ENCODE peak calls at places on chromosomes 7 and 10, in eight cellular contexts. H, M, K, B, I, X, A and C are unnamed samples.

GRCh38 chr10:707456-707855 is 18.0 kb upstream of the DIP2C start:
- DNase-seq in H (no peak), A (no peak), I (no peak), X (no peak), M (no peak), K (no peak), B (no peak), C (no peak)

GRCh38 chr10:4190876-4191275 is 405.9 kb upstream of the KLF6 start:
- DNase-seq in K (no peak), H (no peak), I (no peak), M (no peak), B (no peak), A (no peak), X (no peak), C (no peak)

GRCh38 chr7:150337659-150338081 is 3.8 kb downstream of the RARRES2 start:
- DNase-seq in K (no peak), A (no peak), I (no peak), X (no peak), H (no peak), B (no peak), M (no peak), C (no peak)

GRCh38 chr10:75049316-75050285 is 61.9 kb upstream of the SAMD8 start:
- DNase-seq in H (no peak), X (no peak), A (no peak), I (no peak), K (no peak), B (no peak), M (no peak), C (no peak)

GRCh38 chr7:67413670-67414069 is 417.0 kb downstream of the TYW1 start:
- DNase-seq in K (no peak), B (no peak), I (no peak), H (no peak), M (no peak), X (no peak), A (no peak), C (no peak)

GRCh38 chr7:43492906-43493305 is 90.0 kb upstream of the STK17A start:
- DNase-seq in B (no peak), A (no peak), M (no peak), X (no peak), K (no peak), H (no peak), I (no peak), C (no peak)

GRCh38 chr10:88831709-88832108 is 19.9 kb downstream of the ANKRD22 start:
- DNase-seq in M (no peak), H (no peak), I (no peak), B (no peak), A (no peak), K (peak; percentile 41), X (no peak), C (no peak)

GRCh38 chr7:151745090-151745638 is 131.8 kb downstream of the PRKAG2 start:
- DNase-seq in H (no peak), A (peak; percentile 31), X (peak; percentile 73), K (no peak), B (peak; percentile 87), I (no peak), M (no peak), C (peak; percentile 80)

GRCh38 chr7:25578991-25579687 is 350.9 kb upstream of the NPVF start:
- DNase-seq in H (no peak), M (no peak), B (no peak), A (no peak), K (no peak), I (no peak), X (no peak), C (no peak)

GRCh38 chr10:58957517-58957916 is 218.9 kb upstream of the PHYHIPL start:
- DNase-seq in H (no peak), I (no peak), B (no peak), X (no peak), A (no peak), M (no peak), K (no peak), C (no peak)

GRCh38 chr7:144517762-144518161 is 114.3 kb upstream of the NOBOX start:
- DNase-seq in B (no peak), A (no peak), X (no peak), K (no peak), M (no peak), I (no peak), H (no peak), C (no peak)

GRCh38 chr7:5701085-5701914 is 80.2 kb downstream of the RNF216 start:
- DNase-seq in X (no peak), M (no peak), H (no peak), I (no peak), B (no peak), K (no peak), A (no peak), C (no peak)

GRCh38 chr10:132392811-132393694 is 3.9 kb upstream of the PWWP2B start:
- DNase-seq in H (no peak), K (no peak), A (no peak), B (no peak), X (peak; percentile 7), I (peak; percentile 57), M (no peak), C (peak; percentile 79)

GRCh38 chr7:139487366-139488080 is 4.0 kb upstream of the KLRG2 start:
- DNase-seq in M (no peak), A (no peak), K (no peak), B (no peak), H (no peak), X (no peak), I (no peak), C (no peak)

GRCh38 chr7:33730958-33731357 is 174.4 kb upstream of the BMPER start:
- DNase-seq in A (no peak), X (no peak), I (no peak), B (no peak), M (no peak), H (no peak), K (no peak), C (no peak)
- TF ChIP-seq CTCF in A (no peak), X (no peak), I (no peak), B (no peak), M (no peak), H (no peak), K (no peak), C (no peak)

DNA sequence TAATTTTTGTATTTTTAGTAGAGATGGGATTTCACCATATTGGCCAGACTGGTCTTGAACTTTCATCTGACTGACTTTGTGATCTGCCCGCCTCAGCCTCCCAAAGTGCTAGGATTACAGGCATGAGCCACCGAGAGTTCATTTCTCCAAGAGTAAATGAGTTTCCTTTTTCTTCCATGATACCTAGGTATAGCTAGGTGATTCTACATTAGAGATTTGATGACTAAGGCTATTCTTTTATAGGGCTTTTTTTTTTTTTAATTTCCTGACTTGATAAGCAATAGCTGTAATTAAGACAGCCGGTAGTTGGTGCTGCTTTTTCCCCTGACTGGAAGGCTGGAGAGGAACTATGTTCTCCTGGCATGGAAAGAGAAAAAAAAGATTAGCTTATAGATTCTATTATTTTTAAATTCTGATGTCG is 3.3 kb downstream of the PTPN12 start:
- DNase-seq in K (no peak), I (no peak), H (no peak), A (no peak), B (no peak), X (no peak), M (no peak), C (no peak)
- TF ChIP-seq CTCF in K (no peak), I (no peak), H (no peak), A (no peak), B (no peak), X (no peak), M (no peak), C (no peak)

GRCh38 chr10:62681211-62681940 is 123.1 kb upstream of the ADO start:
- DNase-seq in K (peak; percentile 39), I (no peak), A (no peak), B (no peak), H (no peak), X (no peak), M (no peak), C (no peak)
- TF ChIP-seq CTCF in K (no peak), I (no peak), A (no peak), B (no peak), H (no peak), X (peak; percentile 34), M (no peak), C (no peak)

GRCh38 chr7:96596120-96596826 is 113.4 kb downstream of the SEM1 start:
- DNase-seq in I (no peak), B (no peak), M (no peak), H (no peak), X (no peak), K (no peak), A (no peak), C (no peak)
- TF ChIP-seq CTCF in I (no peak), B (no peak), M (peak; percentile 28), H (no peak), X (peak; percentile 28), K (no peak), A (no peak), C (peak; percentile 28)

DNA sequence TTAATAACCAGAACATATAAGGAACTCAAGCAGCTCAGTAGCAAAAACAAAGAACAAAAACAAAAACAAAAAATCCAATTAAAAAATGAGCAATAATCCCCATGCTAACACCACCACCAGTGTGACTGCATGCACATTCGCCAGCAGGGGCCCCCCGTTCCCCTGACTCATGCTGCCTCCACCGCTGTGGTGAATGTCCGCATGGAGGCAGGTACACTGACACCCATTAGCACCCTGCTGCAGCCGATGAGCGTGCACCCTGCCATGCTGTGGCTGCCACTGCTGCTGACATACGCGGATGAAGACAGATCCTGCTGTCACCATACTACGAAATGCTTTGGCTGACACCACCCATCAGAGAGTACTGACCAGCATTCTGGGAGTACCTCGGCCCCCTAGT is 321.6 kb upstream of the LRRTM3 start:
- DNase-seq in X (no peak), M (peak; percentile 70), I (no peak), B (no peak), H (no peak), K (no peak), A (no peak), C (no peak)
- TF ChIP-seq CTCF in X (no peak), M (no peak), I (no peak), B (no peak), H (no peak), K (no peak), A (no peak), C (no peak)

DNA sequence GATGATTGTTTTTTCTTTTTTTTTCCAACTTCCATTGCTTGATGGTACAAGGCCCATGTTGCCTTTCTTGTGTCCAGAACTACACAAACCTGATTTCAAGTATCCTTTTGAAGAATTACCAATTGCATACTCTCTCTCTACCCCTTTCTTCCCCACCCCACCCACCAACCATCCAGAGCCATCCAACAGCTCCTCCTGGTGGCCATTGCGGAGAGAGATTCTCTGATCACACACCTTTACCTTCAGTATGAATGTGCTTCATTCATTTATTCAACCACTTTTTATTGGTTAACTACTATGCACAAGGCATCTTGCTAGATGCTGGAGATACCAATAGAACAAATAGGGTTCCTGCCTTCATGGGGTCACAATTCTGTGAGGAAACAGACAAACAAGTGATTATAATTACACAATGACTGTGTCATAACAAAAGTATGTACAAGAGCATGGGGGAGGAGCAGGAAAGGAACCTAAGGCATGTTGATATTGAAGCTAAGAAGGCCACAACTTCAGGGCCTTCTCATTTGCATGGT is 297.1 kb upstream of the LYZL1 start:
- DNase-seq in I (no peak), X (peak; percentile 24), B (no peak), M (no peak), A (no peak), H (no peak), K (peak; percentile 7), C (no peak)
- TF ChIP-seq CTCF in I (peak; percentile 48), X (peak; percentile 78), B (peak; percentile 71), M (peak; percentile 70), A (no peak), H (peak; percentile 48), K (no peak), C (peak; percentile 89)

GRCh38 chr10:78419481-78420265 is 386.0 kb downstream of the RPS24 start:
- DNase-seq in X (no peak), K (no peak), A (no peak), H (no peak), M (peak; percentile 54), I (no peak), B (no peak), C (no peak)
- TF ChIP-seq CTCF in X (no peak), K (no peak), A (no peak), H (no peak), M (no peak), I (no peak), B (no peak), C (no peak)